ENCODE peak calls at places on chromosome 1, in four cellular contexts. E is K562, M is A549, B is HepG2. A is an unnamed sample.

GRCh38 chr1:231155808-231156207 is 6.0 kb upstream of the TRIM67 start:
- DNase-seq in M (no peak), B (no peak), E (no peak), A (no peak)

GRCh38 chr1:36258960-36259344 is 34.7 kb downstream of the THRAP3 start:
- DNase-seq in E (no peak), M (no peak), B (no peak), A (no peak)

GRCh38 chr1:158731707-158732106 is 11.2 kb upstream of the OR6K3 start:
- DNase-seq in E (no peak), B (no peak), M (no peak), A (no peak)

GRCh38 chr1:24739241-24739640 is 6.0 kb upstream of the CLIC4 start:
- DNase-seq in M (no peak), B (no peak), E (no peak), A (no peak)

GRCh38 chr1:99652881-99653281 is 7.0 kb downstream of the PALMD start:
- DNase-seq in M (no peak), E (no peak), B (no peak), A (no peak)

GRCh38 chr1:168676029-168676812 is 52.8 kb downstream of the DPT start:
- DNase-seq in E (no peak), M (no peak), B (no peak), A (no peak)

GRCh38 chr1:94539496-94539895 is 2.1 kb downstream of the F3 start:
- DNase-seq in M (no peak), E (no peak), B (no peak), A (no peak)

GRCh38 chr1:212477680-212478466 is 45.2 kb downstream of the NENF start:
- DNase-seq in B (no peak), E (no peak), M (peak), A (no peak)

GRCh38 chr1:2481885-2482284 is 5.8 kb downstream of the PLCH2 start:
- DNase-seq in B (no peak), E (no peak), M (no peak), A (no peak)

GRCh38 chr1:207015791-207016190 is 16.8 kb downstream of the C1orf116 start:
- DNase-seq in E (no peak), M (no peak), B (no peak), A (no peak)

GRCh38 chr1:12745126-12745991 is 641 bp upstream of the CFAP107 start:
- DNase-seq in B (no peak), E (no peak), M (no peak), A (no peak)

GRCh38 chr1:90671736-90672135 is 45.4 kb downstream of the BARHL2 start:
- DNase-seq in B (no peak), E (no peak), M (no peak), A (no peak)

GRCh38 chr1:233587196-233587595 is 26.7 kb upstream of the KCNK1 start:
- DNase-seq in B (no peak), M (no peak), E (no peak), A (no peak)

GRCh38 chr1:154502742-154503111 is 515 bp upstream of the SHE start:
- DNase-seq in E (no peak), B (no peak), M (no peak), A (peak)

GRCh38 chr1:14630986-14631385 is 32.5 kb downstream of the KAZN start:
- DNase-seq in B (no peak), M (no peak), E (no peak), A (no peak)

GRCh38 chr1:2229032-2229920 is 1.2 kb downstream of the SKI start:
- DNase-seq in E (no peak), M (peak), B (no peak), A (peak)

GRCh38 chr1:228964178-228964819 is 229.0 kb downstream of the RHOU start:
- DNase-seq in B (peak), E (peak), M (peak), A (no peak)

GRCh38 chr1:217881131-217881543 is 250.0 kb downstream of the SPATA17 start:
- DNase-seq in B (no peak), M (no peak), E (no peak), A (no peak)

GRCh38 chr1:41260768-41261167 is 18.7 kb upstream of the SCMH1 start:
- DNase-seq in E (no peak), B (no peak), M (no peak), A (no peak)

GRCh38 chr1:29525941-29526340 is 289.6 kb downstream of the PTPRU start:
- DNase-seq in M (no peak), B (no peak), E (no peak), A (no peak)

GRCh38 chr1:179137623-179138235 is 55.9 kb downstream of the TOR3A start:
- DNase-seq in M (no peak), B (no peak), E (no peak), A (no peak)

GRCh38 chr1:9703165-9703509 is 51.6 kb downstream of the PIK3CD start:
- DNase-seq in M (no peak), B (no peak), E (peak), A (no peak)

GRCh38 chr1:174217787-174218574 is 58.7 kb downstream of the RABGAP1L start:
- DNase-seq in M (peak), E (no peak), B (peak), A (no peak)

GRCh38 chr1:228032041-228032440 is 25.2 kb downstream of the WNT3A start:
- DNase-seq in E (no peak), B (no peak), M (no peak), A (no peak)

GRCh38 chr1:147786536-147786935 is 26.1 kb upstream of the GJA5 start:
- DNase-seq in B (no peak), M (no peak), E (no peak), A (no peak)

GRCh38 chr1:147785794-147786506 is 25.5 kb upstream of the GJA5 start:
- DNase-seq in E (no peak), M (no peak), B (no peak), A (no peak)

DNA sequence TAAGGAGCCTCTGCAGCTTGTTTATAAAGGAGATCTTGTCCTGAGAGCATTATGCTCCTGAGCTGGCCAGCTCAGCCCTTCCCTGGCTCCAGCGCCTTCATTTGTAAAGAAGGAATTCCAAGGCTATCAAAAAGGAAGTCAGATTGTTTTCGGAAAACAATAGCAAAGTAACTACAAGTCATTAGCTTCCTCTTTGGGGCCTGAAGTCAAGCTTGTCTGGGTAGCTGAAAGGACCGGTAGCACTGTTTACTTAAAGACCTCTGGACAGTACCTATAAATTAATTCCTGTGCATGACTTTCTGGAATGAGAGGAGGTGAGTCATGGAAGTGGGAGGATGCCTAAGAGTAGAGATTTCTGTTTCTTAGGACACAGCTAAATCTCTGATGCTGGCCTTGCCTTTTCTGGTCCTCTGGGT is 20.7 kb upstream of the GJA5 start:
- DNase-seq in B (no peak), M (no peak), E (no peak), A (no peak)
- TF ChIP-seq USF2 in B (no peak), M (no peak), E (no peak), A (no peak)

DNA sequence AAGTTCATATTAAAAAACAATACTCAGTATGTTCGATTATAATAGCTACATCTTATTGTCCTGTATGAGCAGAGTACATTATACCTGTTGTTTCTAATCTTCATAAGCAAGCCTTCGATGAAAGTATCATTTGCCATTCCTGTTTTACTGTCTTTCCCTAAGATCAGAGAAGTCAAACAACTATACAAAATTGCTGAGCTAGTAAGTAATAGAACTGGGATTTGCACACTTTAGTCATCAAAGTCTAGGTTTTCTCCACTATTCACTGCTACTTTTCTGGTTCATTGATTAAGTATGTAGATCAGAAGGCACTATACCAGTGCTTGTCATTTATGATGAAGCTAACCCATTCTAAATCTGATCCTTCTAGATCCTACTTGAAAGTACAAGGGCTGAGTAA is 108.9 kb downstream of the NR5A2 start:
- DNase-seq in E (no peak), B (no peak), M (no peak), A (no peak)
- TF ChIP-seq HMGXB4 in E (no peak), B (no peak), M (no peak), A (no peak)

DNA sequence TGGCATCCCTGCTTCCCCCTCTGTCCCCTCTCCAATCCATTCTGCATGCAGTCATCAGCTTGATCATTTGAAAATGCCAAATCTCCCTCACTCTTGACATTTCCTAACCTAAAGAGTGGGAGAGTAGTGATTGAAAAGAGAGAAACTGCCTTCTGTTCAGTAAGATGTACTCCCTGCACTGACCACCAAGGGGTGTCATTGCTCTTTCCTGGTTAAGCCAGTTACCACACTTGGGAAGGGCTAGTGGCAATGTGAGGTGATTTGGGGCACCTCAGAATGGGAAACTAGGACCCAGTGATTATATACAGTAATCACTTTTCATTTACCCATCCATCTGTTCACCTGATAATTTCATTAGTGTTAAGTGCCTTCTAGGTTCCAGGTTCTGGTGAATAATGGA is 6.9 kb upstream of the TMEM269 start:
- DNase-seq in B (peak), M (peak), E (peak), A (peak)
- TF ChIP-seq USF2 in B (no peak), M (no peak), E (no peak), A (no peak)

GRCh38 chr1:59214764-59215208 is 82.1 kb upstream of the FGGY start:
- DNase-seq in M (peak), E (no peak), B (peak), A (no peak)
- TF ChIP-seq HMGXB4 in M (no peak), E (no peak), B (no peak), A (no peak)

DNA sequence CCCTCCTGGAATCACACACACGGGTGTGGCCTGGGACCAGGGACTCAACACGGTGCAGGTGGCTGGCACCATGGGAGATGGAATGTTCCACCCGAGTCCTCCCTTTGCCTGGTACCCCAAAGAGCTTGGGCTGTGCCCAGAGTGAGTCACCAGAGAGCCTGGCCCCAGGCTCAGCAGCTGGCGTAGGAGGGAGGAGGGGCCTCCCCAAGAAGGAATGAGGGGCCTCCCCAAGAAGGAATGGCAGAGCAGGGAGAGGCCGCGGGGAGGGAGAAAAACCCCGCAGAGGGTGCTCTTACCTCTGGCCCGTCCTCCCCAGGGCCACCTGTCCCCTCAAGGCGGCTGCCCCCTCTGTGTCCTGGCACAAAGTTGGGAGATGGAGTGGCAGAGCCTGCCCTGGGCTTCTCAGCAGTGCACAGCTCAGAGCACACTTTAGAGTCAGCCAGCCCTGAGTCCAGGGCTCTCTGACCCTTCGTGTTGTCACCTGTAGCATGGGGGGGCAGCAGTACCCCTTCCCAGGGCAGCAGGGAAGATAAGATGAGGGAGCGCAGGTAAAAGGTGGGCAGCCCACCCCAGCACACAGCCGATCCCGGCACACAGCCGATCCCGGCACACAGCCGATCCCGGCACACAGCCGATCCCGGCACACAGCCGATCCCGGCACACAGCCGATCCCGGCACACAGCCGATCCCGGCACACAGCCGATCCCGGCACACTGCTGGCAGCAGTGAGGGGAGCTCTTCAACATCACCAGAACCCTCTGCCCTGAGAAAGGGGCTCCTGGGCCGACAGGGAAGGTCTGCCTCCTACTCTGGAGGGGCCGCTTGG is 20.2 kb upstream of the KCNAB2 start:
- DNase-seq in E (no peak), B (no peak), M (no peak), A (no peak)
- TF ChIP-seq USF2 in E (no peak), B (no peak), M (no peak), A (no peak)

DNA sequence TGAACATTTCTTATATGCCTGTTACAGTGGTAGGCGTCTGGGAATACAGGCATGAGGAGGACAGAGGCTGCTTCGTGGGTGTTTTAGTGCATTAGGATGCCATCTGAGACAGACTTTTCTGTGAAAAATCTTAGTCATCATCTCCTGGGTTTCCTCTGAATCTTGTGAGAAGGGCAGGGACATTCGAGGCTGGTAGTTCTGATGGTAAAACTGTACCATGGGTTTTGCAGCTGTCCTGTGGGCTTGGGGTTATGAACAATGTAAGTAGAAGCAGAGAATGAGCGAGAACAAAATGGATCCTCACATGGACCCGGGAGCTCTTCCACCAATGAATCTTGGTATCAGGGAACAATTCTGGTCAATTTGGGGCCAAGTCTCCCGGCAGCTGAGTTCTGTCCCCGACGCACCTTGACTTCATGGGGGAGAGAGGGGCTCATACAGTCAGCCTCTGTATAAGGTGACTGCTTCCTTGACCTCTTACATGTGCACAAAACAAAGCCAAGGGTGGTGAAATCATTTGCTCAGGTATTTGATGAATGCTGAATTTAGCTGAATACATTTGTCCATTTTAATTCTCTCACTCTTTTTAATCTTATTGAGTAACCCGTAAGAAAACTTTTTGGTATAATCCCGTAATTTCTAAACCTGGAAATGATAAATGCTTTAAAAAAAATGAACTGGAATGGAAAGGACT is 63.6 kb upstream of the ERRFI1 start:
- DNase-seq in B (no peak), E (no peak), M (no peak), A (no peak)
- TF ChIP-seq HMGXB4 in B (no peak), E (no peak), M (no peak), A (no peak)

A was measured in WTC11.